ENCODE peak calls at places on chromosomes 1 and 21, in ten cellular contexts. G, H, B, O, T, L, P, C, F and Q are unnamed samples. For H3K27me3, the result is how much of the 10 kb centered on the place peaks cover.

GRCh38 chr1:62590255-62590969 is 6.9 kb upstream of the ANGPTL3 start:
- DNase-seq in F (peak), H (no peak), P (no peak), G (peak), B (no peak), C (no peak), O (no peak), L (no peak), T (no peak), Q (no peak)

GRCh38 chr21:16239659-16240265 is 510.0 kb downstream of the USP25 start:
- DNase-seq in P (no peak), G (no peak), L (no peak), H (no peak), C (no peak), O (no peak), B (no peak), T (no peak), F (no peak), Q (no peak)

GRCh38 chr1:47751188-47751587 is 246.0 kb downstream of the TRABD2B start:
- DNase-seq in G (no peak), B (no peak), F (no peak), H (no peak), L (peak), C (no peak), P (no peak), O (no peak), T (no peak), Q (no peak)

GRCh38 chr21:37557261-37557950 is 190.8 kb downstream of the DYRK1A start:
- DNase-seq in G (peak), T (no peak), P (no peak), H (no peak), B (no peak), F (no peak), O (peak), C (no peak), L (no peak), Q (no peak)

GRCh38 chr1:160131803-160132565 is 16.4 kb downstream of the ATP1A2 start:
- DNase-seq in C (no peak), G (peak), P (no peak), L (no peak), H (no peak), F (no peak), O (no peak), B (no peak), T (no peak), Q (no peak)

GRCh38 chr1:59718989-59719360 is 95.8 kb upstream of the HOOK1 start:
- DNase-seq in H (no peak), T (no peak), O (no peak), L (no peak), C (no peak), G (no peak), B (no peak), F (no peak), P (no peak), Q (no peak)

GRCh38 chr1:206550446-206550845 is 43.1 kb downstream of the RASSF5 start:
- DNase-seq in C (no peak), P (no peak), G (no peak), T (no peak), B (no peak), O (no peak), F (no peak), L (no peak), H (no peak), Q (no peak)

GRCh38 chr1:85406887-85407593 is 57.9 kb downstream of the DDAH1 start:
- DNase-seq in O (no peak), B (no peak), P (peak), G (peak), H (peak), F (peak), L (peak), T (peak), C (no peak), Q (peak)

GRCh38 chr1:228781161-228781771 is 46.0 kb downstream of the RHOU start:
- DNase-seq in F (no peak), T (peak), B (peak), C (no peak), G (no peak), P (peak), H (peak), O (no peak), L (no peak), Q (no peak)

GRCh38 chr1:243525085-243525487 is 269.2 kb downstream of the SDCCAG8 start:
- DNase-seq in C (no peak), T (peak), F (peak), H (peak), G (peak), P (peak), O (no peak), L (no peak), B (no peak), Q (no peak)

GRCh38 chr1:6544831-6545230 is 9.5 kb downstream of the NOL9 start:
- DNase-seq in P (peak), T (peak), O (no peak), G (no peak), H (no peak), F (peak), B (no peak), C (no peak), L (no peak), Q (no peak)

GRCh38 chr1:107637101-107637500 is 327.9 kb downstream of the VAV3 start:
- DNase-seq in P (no peak), O (no peak), G (no peak), C (no peak), F (peak), L (no peak), H (no peak), T (no peak), B (no peak), Q (no peak)

GRCh38 chr1:246691622-246692495 is 32.4 kb upstream of the SCCPDH start:
- DNase-seq in G (no peak), O (no peak), L (no peak), B (peak), H (no peak), F (no peak), T (no peak), C (no peak), P (peak), Q (no peak)

GRCh38 chr1:220818421-220819173 is 31.9 kb downstream of the MTARC1 start:
- DNase-seq in L (no peak), P (peak), O (no peak), G (no peak), B (no peak), T (peak), H (peak), F (peak), C (no peak), Q (no peak)

GRCh38 chr1:221712776-221713431 is 29.0 kb downstream of the DUSP10 start:
- DNase-seq in H (no peak), F (no peak), L (no peak), C (peak), T (no peak), P (peak), O (no peak), G (no peak), B (no peak), Q (no peak)

GRCh38 chr1:24393892-24394291 is 19.7 kb downstream of the STPG1 start:
- DNase-seq in P (peak), T (peak), H (peak), O (no peak), C (no peak), B (no peak), G (no peak), F (peak), L (no peak), Q (no peak)

GRCh38 chr1:39576016-39576657 is 453 bp downstream of the PABPC4 start:
- DNase-seq in P (peak), F (no peak), L (no peak), B (peak), H (peak), O (peak), C (peak), T (no peak), G (no peak), Q (no peak)

GRCh38 chr1:178494569-178494971 is 2.2 kb downstream of the CLEC20A start:
- DNase-seq in L (no peak), C (no peak), H (no peak), B (no peak), O (no peak), P (no peak), F (no peak), T (no peak), G (no peak), Q (no peak)

GRCh38 chr1:33836911-33837310 is 27.0 kb upstream of the HMGB4 start:
- DNase-seq in B (no peak), C (no peak), F (peak), G (no peak), H (no peak), T (no peak), O (no peak), P (peak), L (no peak), Q (no peak)

GRCh38 chr21:32248616-32249550 is 30.0 kb downstream of the MIS18A start:
- DNase-seq in B (peak), O (no peak), L (no peak), H (no peak), C (no peak), G (no peak), T (peak), F (no peak), P (no peak), Q (no peak)

GRCh38 chr21:32241434-32241785 is 37.4 kb downstream of the MIS18A start:
- DNase-seq in T (no peak), O (no peak), C (no peak), P (no peak), H (no peak), L (no peak), B (no peak), F (no peak), G (no peak), Q (no peak)

GRCh38 chr21:32246571-32246970 is 32.3 kb downstream of the MIS18A start:
- DNase-seq in C (no peak), O (no peak), F (no peak), T (no peak), L (no peak), H (no peak), G (no peak), P (no peak), B (no peak), Q (no peak)

GRCh38 chr21:32249551-32250280 is 29.1 kb downstream of the MIS18A start:
- DNase-seq in B (no peak), P (no peak), G (no peak), H (no peak), O (no peak), C (no peak), F (no peak), L (no peak), T (no peak), Q (no peak)

DNA sequence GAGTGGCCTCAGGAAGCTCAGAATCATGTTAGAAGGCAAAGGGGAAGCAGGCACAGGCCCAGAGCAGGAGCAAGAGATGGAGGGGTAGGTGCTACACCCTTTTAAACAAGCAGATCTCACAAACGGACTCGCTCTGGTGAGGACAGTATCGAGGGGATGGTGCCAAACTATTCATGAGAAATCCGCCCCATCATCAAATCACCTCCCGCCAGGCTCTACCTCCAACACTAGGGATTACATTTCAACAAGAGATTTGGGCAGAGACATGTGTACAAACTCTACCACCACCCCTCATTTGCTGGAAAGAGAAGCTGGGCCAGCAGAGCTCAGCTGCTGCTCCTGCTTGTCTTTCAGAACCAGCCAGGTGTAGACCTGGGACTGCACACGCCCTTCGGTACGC is 32.9 kb downstream of the MIS18A start:
- DNase-seq in L (no peak), B (no peak), O (no peak), P (no peak), G (no peak), F (no peak), T (no peak), C (no peak), H (no peak), Q (no peak)
- H3K27me3 ChIP-seq in L (half or more), B (under half), O (under half), P (under half), G (under half), F (under half), T (under half), C (under half), H (under half), Q (under half)

DNA sequence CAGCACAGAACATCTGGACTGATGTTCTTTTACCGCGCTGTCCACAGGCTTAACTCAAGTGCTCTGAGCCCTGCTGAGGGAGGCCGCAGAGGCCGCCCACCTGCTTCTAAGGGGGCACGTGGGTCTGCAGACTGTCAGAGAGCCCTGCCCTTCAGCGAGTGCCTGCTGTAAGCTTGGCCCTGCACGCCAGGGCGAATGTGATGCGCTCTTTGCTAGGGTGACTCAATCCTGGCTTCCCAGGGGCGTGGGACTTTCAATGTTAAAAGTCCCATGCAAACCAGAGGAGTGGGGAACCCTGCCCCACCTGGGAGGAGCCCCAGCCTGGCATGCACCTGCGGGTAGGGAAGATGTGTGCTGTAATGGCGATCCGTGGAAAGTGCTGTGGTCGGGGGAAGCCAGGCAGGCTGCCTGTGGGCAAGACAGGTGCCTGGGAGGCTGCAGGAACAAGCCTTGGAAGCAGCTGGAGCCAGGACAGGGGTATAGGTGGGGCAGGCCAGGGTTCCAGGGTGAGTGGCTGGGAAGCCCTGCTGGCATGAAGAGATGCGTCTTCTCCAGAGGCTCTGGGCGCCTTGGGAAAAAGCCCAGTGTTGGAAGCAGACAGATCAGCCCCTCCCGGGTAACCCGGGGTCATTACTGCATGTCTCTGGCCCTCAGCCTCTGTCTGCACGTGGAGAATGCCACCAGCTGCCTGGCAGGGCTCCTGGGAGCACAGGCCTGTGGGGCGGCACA is 592 bp upstream of the PANK4 start:
- DNase-seq in L (no peak), H (peak), P (peak), T (peak), B (no peak), O (no peak), F (peak), G (no peak), C (peak), Q (no peak)
- H2AFZ ChIP-seq in L (no peak), H (peak), P (peak), T (peak), B (no peak), O (peak), F (peak), G (no peak), C (peak), Q (no peak)

DNA sequence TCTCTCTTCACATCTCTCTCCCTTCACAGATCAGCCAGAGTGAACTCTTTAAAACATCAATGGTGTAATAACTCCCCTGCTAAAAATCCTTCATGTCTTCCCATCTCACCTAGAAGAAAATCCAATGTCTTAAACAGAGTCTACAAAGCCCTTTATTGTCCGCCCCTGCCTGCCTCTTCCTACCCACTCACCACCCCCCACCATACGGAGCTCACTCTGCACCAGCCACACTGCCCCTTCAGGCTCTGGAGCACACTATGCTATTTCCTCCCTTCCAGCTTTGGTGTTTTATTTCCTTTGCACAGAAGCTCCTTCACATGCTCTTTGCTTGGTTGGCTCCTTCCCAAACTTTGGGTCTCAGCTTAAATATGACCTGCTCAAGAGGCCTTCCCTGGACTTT is 10.2 kb downstream of the CAMK1G start:
- DNase-seq in O (no peak), C (no peak), H (no peak), L (no peak), P (no peak), B (no peak), T (no peak), F (no peak), G (no peak), Q (no peak)
- H3K27me3 ChIP-seq in O (under half), C (under half), H (under half), L (under half), P (under half), B (under half), T (under half), F (under half), G (under half), Q (under half)

DNA sequence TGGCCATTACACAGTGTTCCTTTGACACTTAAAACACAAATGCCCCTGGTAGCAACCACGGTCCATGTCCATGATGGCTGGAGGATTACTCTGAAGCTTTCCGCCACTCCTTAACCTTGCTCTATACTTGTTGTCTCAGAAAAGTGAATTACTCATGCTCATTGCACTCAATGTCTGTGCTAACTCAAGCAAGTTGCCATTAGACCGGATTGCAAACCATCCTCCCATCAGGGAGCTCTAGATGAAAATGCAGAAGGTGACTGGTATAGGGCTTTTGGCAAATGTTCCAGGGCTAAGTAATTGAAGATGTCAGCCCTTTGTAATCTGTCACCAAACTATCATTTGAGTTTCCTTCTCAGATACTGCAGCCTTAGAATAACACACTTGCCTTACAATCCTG is 1288.3 kb upstream of the B3GALT2 start:
- DNase-seq in B (peak), P (no peak), T (no peak), C (no peak), F (no peak), G (no peak), H (no peak), O (no peak), L (no peak), Q (no peak)
- H2AFZ ChIP-seq in B (no peak), P (no peak), T (no peak), C (no peak), F (no peak), G (no peak), H (no peak), O (no peak), L (no peak), Q (no peak)

DNA sequence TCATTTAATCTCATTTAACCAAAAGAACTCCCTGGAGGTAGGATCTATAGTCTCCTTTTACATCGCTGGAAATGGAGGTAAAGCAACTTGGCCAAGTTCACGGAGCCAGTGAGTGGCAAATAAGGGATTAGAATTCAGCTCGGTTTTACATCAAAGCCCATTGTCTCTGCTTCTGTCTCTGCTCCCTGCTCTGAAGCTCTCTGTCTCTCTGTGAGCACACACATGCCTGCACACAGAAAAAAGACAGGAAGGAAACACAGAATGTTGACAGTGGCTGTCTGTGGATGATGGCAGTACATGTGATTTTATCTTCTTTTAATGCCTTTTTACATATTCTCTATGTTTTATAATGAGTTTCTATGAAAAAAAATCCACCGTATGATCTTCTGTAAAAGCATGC is 8.9 kb upstream of the DHRS3 start:
- DNase-seq in C (no peak), T (no peak), P (no peak), B (no peak), F (no peak), L (no peak), O (no peak), G (no peak), H (no peak), Q (no peak)
- H3K27me3 ChIP-seq in C (under half), T (under half), P (under half), B (under half), F (under half), L (under half), O (under half), G (under half), H (under half), Q (under half)

DNA sequence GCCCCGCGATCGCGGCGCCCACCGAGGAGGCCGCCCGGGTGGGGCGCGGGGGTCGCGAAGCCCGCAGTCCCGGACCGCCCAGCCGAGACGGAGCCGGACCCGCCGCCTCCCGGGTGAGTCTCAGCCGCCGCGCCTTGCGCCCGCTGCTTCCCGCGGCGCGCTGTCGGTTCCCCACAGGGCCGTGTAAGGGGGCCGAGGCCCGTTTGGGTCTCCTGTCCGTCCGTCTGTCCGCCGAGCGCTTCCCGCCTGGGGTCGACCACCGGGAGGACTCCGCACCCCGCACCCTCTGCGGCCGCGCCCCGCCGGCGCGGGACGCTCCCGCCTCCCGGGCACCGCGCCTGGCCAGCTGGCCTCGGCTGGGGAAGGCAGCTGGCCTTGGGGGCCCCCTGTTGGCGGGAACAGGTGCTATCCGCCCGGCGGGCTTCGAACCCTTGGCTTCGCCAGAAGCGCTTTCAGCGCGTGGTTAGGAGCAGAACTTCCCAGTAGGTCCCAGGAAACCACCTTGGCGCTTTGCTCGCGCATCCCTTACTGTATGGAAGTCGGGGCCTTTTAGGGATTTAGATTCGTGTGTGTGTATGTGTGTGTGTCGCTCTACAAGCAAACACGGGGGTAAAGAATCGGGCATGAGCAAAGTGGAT is 414 bp downstream of the TMEM51 start:
- DNase-seq in C (no peak), B (peak), F (no peak), P (peak), O (peak), H (peak), L (no peak), G (no peak), T (peak), Q (no peak)
- H2AFZ ChIP-seq in C (no peak), B (peak), F (peak), P (peak), O (no peak), H (peak), L (no peak), G (no peak), T (peak), Q (peak)

GRCh38 chr1:110668523-110668922 is 6.2 kb downstream of the KCNA3 start:
- DNase-seq in C (no peak), F (no peak), L (no peak), O (no peak), H (no peak), B (no peak), T (no peak), P (no peak), G (no peak), Q (no peak)
- H3K27me3 ChIP-seq in C (under half), F (under half), L (half or more), O (under half), H (under half), B (half or more), T (under half), P (under half), G (under half), Q (under half)